ENCODE peak calls at places on chromosome 5, in five cellular contexts. One of them, this sample, is unnamed.

GRCh38 chr5:142343531-142343930 is 18.7 kb upstream of the SPRY4 start:
- DNase-seq in activated CD8-positive, alpha-beta memory T cell treated with anti-CD3 and anti-CD28 coated beads for 1 hour: no peak
- DNase-seq in CD8-positive, alpha-beta memory T cell: no peak
- DNase-seq in stimulated activated CD4-positive, alpha-beta T cell treated with anti-CD3 and anti-CD28 coated beads, Interleukin-4, amount 100 ng/mL, for 1 hour: no peak
- DNase-seq in iris pigment epithelial cell: no peak
- DNase-seq in this sample: no peak

GRCh38 chr5:151584057-151584937 is 6.8 kb downstream of the FAT2 start:
- DNase-seq in iris pigment epithelial cell: no peak
- DNase-seq in activated CD8-positive, alpha-beta memory T cell treated with anti-CD3 and anti-CD28 coated beads for 1 hour: no peak
- DNase-seq in CD8-positive, alpha-beta memory T cell: no peak
- DNase-seq in stimulated activated CD4-positive, alpha-beta T cell treated with anti-CD3 and anti-CD28 coated beads, Interleukin-4, amount 100 ng/mL, for 1 hour: no peak
- DNase-seq in this sample: no peak

GRCh38 chr5:69517763-69518212 is 25.2 kb downstream of the OCLN start:
- DNase-seq in stimulated activated CD4-positive, alpha-beta T cell treated with anti-CD3 and anti-CD28 coated beads, Interleukin-4, amount 100 ng/mL, for 1 hour: no peak
- DNase-seq in CD8-positive, alpha-beta memory T cell: no peak
- DNase-seq in activated CD8-positive, alpha-beta memory T cell treated with anti-CD3 and anti-CD28 coated beads for 1 hour: no peak
- DNase-seq in iris pigment epithelial cell: peak
- DNase-seq in this sample: peak

GRCh38 chr5:94788527-94788926 is 170.1 kb downstream of the SLF1 start:
- DNase-seq in iris pigment epithelial cell: no peak
- DNase-seq in CD8-positive, alpha-beta memory T cell: no peak
- DNase-seq in activated CD8-positive, alpha-beta memory T cell treated with anti-CD3 and anti-CD28 coated beads for 1 hour: no peak
- DNase-seq in stimulated activated CD4-positive, alpha-beta T cell treated with anti-CD3 and anti-CD28 coated beads, Interleukin-4, amount 100 ng/mL, for 1 hour: no peak
- DNase-seq in this sample: no peak

GRCh38 chr5:132000677-132001453 is 10.6 kb downstream of the ACSL6 start:
- DNase-seq in CD8-positive, alpha-beta memory T cell: peak
- DNase-seq in activated CD8-positive, alpha-beta memory T cell treated with anti-CD3 and anti-CD28 coated beads for 1 hour: no peak
- DNase-seq in iris pigment epithelial cell: no peak
- DNase-seq in stimulated activated CD4-positive, alpha-beta T cell treated with anti-CD3 and anti-CD28 coated beads, Interleukin-4, amount 100 ng/mL, for 1 hour: no peak
- DNase-seq in this sample: no peak

GRCh38 chr5:42360061-42360460 is 63.2 kb upstream of the GHR start:
- DNase-seq in CD8-positive, alpha-beta memory T cell: no peak
- DNase-seq in iris pigment epithelial cell: peak
- DNase-seq in stimulated activated CD4-positive, alpha-beta T cell treated with anti-CD3 and anti-CD28 coated beads, Interleukin-4, amount 100 ng/mL, for 1 hour: no peak
- DNase-seq in activated CD8-positive, alpha-beta memory T cell treated with anti-CD3 and anti-CD28 coated beads for 1 hour: no peak
- DNase-seq in this sample: no peak

GRCh38 chr5:53276825-53277224 is 167.3 kb upstream of the MOCS2 start:
- DNase-seq in activated CD8-positive, alpha-beta memory T cell treated with anti-CD3 and anti-CD28 coated beads for 1 hour: no peak
- DNase-seq in stimulated activated CD4-positive, alpha-beta T cell treated with anti-CD3 and anti-CD28 coated beads, Interleukin-4, amount 100 ng/mL, for 1 hour: no peak
- DNase-seq in iris pigment epithelial cell: peak
- DNase-seq in CD8-positive, alpha-beta memory T cell: no peak
- DNase-seq in this sample: no peak

GRCh38 chr5:151786468-151786867 is 14.7 kb downstream of the G3BP1 start:
- DNase-seq in iris pigment epithelial cell: no peak
- DNase-seq in activated CD8-positive, alpha-beta memory T cell treated with anti-CD3 and anti-CD28 coated beads for 1 hour: no peak
- DNase-seq in stimulated activated CD4-positive, alpha-beta T cell treated with anti-CD3 and anti-CD28 coated beads, Interleukin-4, amount 100 ng/mL, for 1 hour: no peak
- DNase-seq in CD8-positive, alpha-beta memory T cell: no peak
- DNase-seq in this sample: no peak

GRCh38 chr5:176535655-176536131 is 1.5 kb downstream of the RNF44 start:
- DNase-seq in stimulated activated CD4-positive, alpha-beta T cell treated with anti-CD3 and anti-CD28 coated beads, Interleukin-4, amount 100 ng/mL, for 1 hour: no peak
- DNase-seq in CD8-positive, alpha-beta memory T cell: no peak
- DNase-seq in activated CD8-positive, alpha-beta memory T cell treated with anti-CD3 and anti-CD28 coated beads for 1 hour: no peak
- DNase-seq in iris pigment epithelial cell: peak
- DNase-seq in this sample: no peak